ENCODE peak calls at places on chromosomes 1 and 21, in five cellular contexts. H is RWPE2, Z is psoas muscle, A is IMR-90, N is OCI-LY7. X is an unnamed sample. For H3K4me1, the result is how much of the 10 kb centered on the place peaks cover.

GRCh38 chr1:11793819-11794218 is 11.9 kb downstream of the MTHFR start:
- DNase-seq in H (no peak), Z (no peak), A (no peak), N (no peak), X (peak)

GRCh38 chr1:47399138-47399840 is 16.8 kb upstream of the FOXE3 start:
- DNase-seq in H (no peak), Z (no peak), A (no peak), N (peak), X (no peak)

GRCh38 chr1:218553197-218553596 is 208.1 kb downstream of the TGFB2 start:
- DNase-seq in H (no peak), Z (no peak), A (no peak), N (no peak), X (no peak)

GRCh38 chr1:171940373-171940772 is 99.1 kb downstream of the DNM3 start:
- DNase-seq in H (no peak), Z (no peak), A (no peak), N (no peak), X (no peak)

GRCh38 chr21:28247454-28248020 is 745.1 kb downstream of the LTN1 start:
- DNase-seq in H (no peak), Z (no peak), A (no peak), N (no peak), X (no peak)

GRCh38 chr1:29197590-29197924 is 15.9 kb upstream of the SRSF4 start:
- DNase-seq in H (no peak), Z (no peak), A (peak), N (peak), X (no peak)

GRCh38 chr1:30123896-30124295 is 599.5 kb downstream of the MATN1 start:
- DNase-seq in H (no peak), Z (no peak), A (no peak), N (no peak), X (no peak)

GRCh38 chr1:93827633-93828436 is 51.2 kb downstream of the DNTTIP2 start:
- DNase-seq in H (no peak), Z (no peak), A (peak), N (no peak), X (no peak)

GRCh38 chr1:54997711-54997986 is 1.1 kb upstream of the BSND start:
- DNase-seq in H (no peak), Z (no peak), A (no peak), N (no peak), X (no peak)

GRCh38 chr1:165369255-165369848 is 12.8 kb upstream of the LMX1A start:
- DNase-seq in H (no peak), Z (peak), A (peak), N (peak), X (peak)

GRCh38 chr1:199746985-199747384 is 280.5 kb upstream of the NR5A2 start:
- DNase-seq in H (no peak), Z (no peak), A (no peak), N (no peak), X (no peak)

GRCh38 chr1:97384294-97384952 is 536.4 kb downstream of the DPYD start:
- DNase-seq in H (no peak), Z (no peak), A (peak), N (no peak), X (no peak)

GRCh38 chr21:29163381-29164115 is 33.1 kb downstream of the MAP3K7CL start:
- DNase-seq in H (no peak), Z (no peak), A (no peak), N (no peak), X (no peak)

GRCh38 chr1:226706664-226707063 is 32.4 kb downstream of the ITPKB start:
- DNase-seq in H (no peak), Z (no peak), A (no peak), N (no peak), X (no peak)

GRCh38 chr1:234260578-234260977 is 112.7 kb upstream of the COA6 start:
- DNase-seq in H (no peak), Z (no peak), A (no peak), N (no peak), X (no peak)

GRCh38 chr21:42537106-42537742 is 23.6 kb downstream of the SLC37A1 start:
- DNase-seq in H (no peak), Z (no peak), A (no peak), N (peak), X (peak)

GRCh38 chr1:43541721-43542401 is 11.2 kb downstream of the PTPRF start:
- DNase-seq in H (no peak), Z (peak), A (no peak), N (no peak), X (peak)

GRCh38 chr1:159008744-159009188 is 941 bp upstream of the IFI16 start:
- DNase-seq in H (no peak), Z (no peak), A (peak), N (peak), X (no peak)

GRCh38 chr1:198201956-198202784 is 45.4 kb downstream of the NEK7 start:
- DNase-seq in H (no peak), Z (no peak), A (no peak), N (no peak), X (no peak)

GRCh38 chr21:41542727-41543126 is 34.8 kb upstream of the TMPRSS2 start:
- DNase-seq in H (no peak), Z (no peak), A (no peak), N (no peak), X (no peak)

GRCh38 chr1:94765958-94766357 is 54.2 kb upstream of the SLC44A3 start:
- DNase-seq in H (no peak), Z (no peak), A (peak), N (no peak), X (no peak)

GRCh38 chr1:24704411-24705259 is 40.6 kb upstream of the CLIC4 start:
- DNase-seq in H (no peak), Z (no peak), A (peak), N (no peak), X (no peak)

GRCh38 chr1:12435639-12436344 is 182.2 kb downstream of the DHRS3 start:
- DNase-seq in H (no peak), Z (no peak), A (peak), N (peak), X (no peak)

GRCh38 chr1:70667771-70668170 is 256.7 kb downstream of the CTH start:
- DNase-seq in H (no peak), Z (no peak), A (no peak), N (no peak), X (no peak)

GRCh38 chr1:9052272-9053049 is 17.0 kb downstream of the SLC2A5 start:
- DNase-seq in H (no peak), Z (no peak), A (no peak), N (no peak), X (no peak)

GRCh38 chr1:2451744-2452582 is 24.1 kb upstream of the PLCH2 start:
- DNase-seq in H (peak), Z (no peak), A (peak), N (no peak), X (no peak)

GRCh38 chr1:84069236-84069845 is 70.4 kb upstream of the TTLL7 start:
- DNase-seq in H (no peak), Z (no peak), A (no peak), N (peak), X (no peak)

GRCh38 chr21:17372200-17372599 is 140.6 kb upstream of the CXADR start:
- DNase-seq in H (no peak), Z (no peak), A (no peak), N (no peak), X (no peak)

GRCh38 chr1:203037509-203038190 is 11.4 kb downstream of the PPFIA4 start:
- DNase-seq in H (no peak), Z (no peak), A (no peak), N (no peak), X (no peak)

GRCh38 chr1:224432672-224433040 is 1.9 kb downstream of the WDR26 start:
- DNase-seq in H (no peak), Z (no peak), A (no peak), N (peak), X (no peak)

GRCh38 chr1:201279313-201279712 is 4.0 kb upstream of the PKP1 start:
- DNase-seq in H (no peak), Z (peak), A (peak), N (no peak), X (no peak)

GRCh38 chr1:178609015-178609414 is 96.1 kb downstream of the TEX35 start:
- DNase-seq in H (no peak), Z (no peak), A (peak), N (no peak), X (no peak)

DNA sequence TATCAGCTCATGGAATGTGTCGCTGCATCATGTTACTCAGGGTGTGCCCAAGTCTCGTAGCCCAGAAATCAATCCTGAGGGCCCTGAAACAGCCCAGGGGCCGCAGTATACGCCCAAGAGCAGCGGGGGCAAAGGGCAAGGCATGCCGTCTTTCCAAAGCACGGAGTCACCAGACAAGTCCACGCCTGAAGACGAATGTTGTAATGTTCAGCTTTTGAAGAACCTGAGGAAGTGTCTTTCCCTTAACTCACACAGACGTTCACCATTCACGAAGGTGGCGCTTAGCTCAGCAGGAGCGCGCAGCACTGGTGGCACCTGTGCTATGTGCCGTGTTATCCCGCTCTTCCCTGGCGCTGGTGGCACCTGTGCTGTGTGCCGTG is 18.8 kb upstream of the PWP2 start:
- DNase-seq in H (no peak), Z (no peak), A (no peak), N (no peak), X (peak)
- H3K4me1 ChIP-seq in H (under half), Z (under half), A (under half), N (under half), X (under half)

GRCh38 chr1:244920911-244921310 is 56.6 kb upstream of the HNRNPU start:
- DNase-seq in H (no peak), Z (peak), A (peak), N (peak), X (no peak)

GRCh38 chr1:244917271-244917670 is 52.9 kb upstream of the HNRNPU start:
- DNase-seq in H (no peak), Z (no peak), A (no peak), N (no peak), X (no peak)

GRCh38 chr1:244915736-244916135 is 51.4 kb upstream of the HNRNPU start:
- DNase-seq in H (no peak), Z (no peak), A (no peak), N (no peak), X (no peak)

GRCh38 chr1:244919320-244920282 is 55.3 kb upstream of the HNRNPU start:
- DNase-seq in H (no peak), Z (no peak), A (no peak), N (peak), X (no peak)

DNA sequence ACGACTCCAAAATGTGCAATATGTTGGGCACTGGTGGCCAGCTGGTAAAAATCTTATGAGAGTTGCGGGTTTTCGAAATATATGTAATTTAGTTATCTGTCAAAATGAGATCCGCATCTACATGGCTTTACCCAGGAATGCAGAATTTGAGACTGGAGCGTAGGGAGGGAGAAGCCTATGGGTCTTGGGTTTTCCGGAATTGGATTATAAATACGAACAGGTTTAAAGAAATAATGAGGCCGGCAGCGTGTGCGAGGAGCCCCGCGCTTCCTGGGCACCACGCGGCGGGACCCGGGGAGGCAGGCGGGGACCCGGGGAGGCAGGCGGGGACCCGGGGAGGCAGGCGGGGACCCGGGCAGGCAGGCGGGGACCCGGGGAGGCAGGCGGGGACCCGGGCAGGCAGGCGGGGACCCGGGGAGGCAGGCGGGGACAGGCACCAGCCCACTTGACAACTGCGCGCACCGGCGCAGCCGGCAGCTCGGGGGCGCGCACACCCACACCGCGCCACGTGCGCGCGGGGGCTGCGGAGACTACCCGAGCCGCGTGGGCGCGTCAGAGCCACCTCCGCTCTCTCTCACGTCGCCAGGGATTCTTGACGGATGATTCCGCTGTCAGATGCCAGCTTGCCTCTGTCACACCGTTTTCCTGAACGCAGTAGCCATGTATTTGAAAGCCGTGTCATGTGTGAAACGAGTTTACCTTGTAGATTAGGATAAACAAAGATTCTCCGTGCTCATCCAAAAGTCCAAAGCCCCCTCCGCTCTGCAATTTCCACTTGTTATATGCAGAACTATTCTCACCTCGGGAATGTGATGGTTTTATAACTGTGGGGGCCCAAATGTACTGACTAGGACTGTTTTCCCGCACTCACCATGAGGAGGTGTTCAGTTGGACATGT is 54.3 kb upstream of the HNRNPU start:
- DNase-seq in H (no peak), Z (peak), A (peak), N (peak), X (peak)
- H3K4me3 ChIP-seq in H (peak), Z (peak), A (peak), N (peak), X (peak)

GRCh38 chr1:245800901-245801605 is 646.3 kb downstream of the KIF26B start:
- DNase-seq in H (no peak), Z (no peak), A (peak), N (no peak), X (no peak)

GRCh38 chr1:245798367-245798747 is 643.6 kb downstream of the KIF26B start:
- DNase-seq in H (no peak), Z (no peak), A (no peak), N (no peak), X (no peak)

GRCh38 chr1:245802941-245803665 is 648.3 kb downstream of the KIF26B start:
- DNase-seq in H (no peak), Z (no peak), A (no peak), N (peak), X (no peak)

GRCh38 chr1:245803666-245804037 is 648.9 kb downstream of the KIF26B start:
- DNase-seq in H (no peak), Z (no peak), A (no peak), N (no peak), X (no peak)

GRCh38 chr1:245797592-245798366 is 643.0 kb downstream of the KIF26B start:
- DNase-seq in H (no peak), Z (no peak), A (no peak), N (peak), X (no peak)
- TF ChIP-seq CTCF in H (no peak), Z (no peak), A (peak), N (peak), X (peak)

DNA sequence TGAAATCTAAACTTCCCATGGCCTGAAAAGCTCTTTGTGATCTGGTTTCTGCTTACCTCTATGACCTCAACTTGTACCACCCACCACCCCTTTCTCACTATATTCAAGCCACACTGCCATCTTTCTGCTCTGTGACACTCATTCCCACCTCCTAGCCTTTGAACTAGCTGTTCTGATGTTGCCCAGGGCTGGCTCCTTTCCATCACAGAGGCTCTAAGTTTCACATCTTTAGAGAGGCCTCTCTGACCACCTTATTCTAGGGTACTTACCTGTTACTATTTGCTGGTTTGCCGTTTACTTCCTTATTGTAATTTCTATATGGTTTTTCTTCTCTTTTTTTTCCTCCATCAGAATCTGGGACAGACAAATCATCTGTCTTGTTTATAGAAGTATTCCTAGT is 4.3 kb downstream of the MPZL1 start:
- DNase-seq in H (no peak), Z (no peak), A (no peak), N (no peak), X (no peak)
- H3K4me1 ChIP-seq in H (under half), Z (under half), A (under half), N (under half), X (under half)

DNA sequence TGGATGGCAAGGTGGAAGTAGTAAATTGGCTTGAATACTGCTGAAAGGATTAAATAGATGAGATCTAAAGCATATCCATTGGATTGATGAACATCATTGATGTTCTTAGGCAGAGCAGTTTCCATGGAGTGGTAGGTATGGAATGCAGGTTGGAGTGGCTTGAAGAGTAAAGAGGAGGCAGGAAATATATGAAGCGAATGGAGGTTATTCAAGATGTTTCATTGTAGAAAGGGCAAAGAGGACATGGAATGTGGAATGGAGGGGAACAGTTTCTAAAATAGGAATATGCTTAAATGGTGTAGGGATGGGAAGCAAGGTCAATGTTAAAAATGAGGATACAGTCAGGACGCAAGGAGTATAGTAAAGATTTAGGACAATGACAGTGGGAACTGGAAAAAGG is 6.1 kb downstream of the OSBPL9 start:
- DNase-seq in H (no peak), Z (no peak), A (no peak), N (no peak), X (no peak)
- H3K4me3 ChIP-seq in H (no peak), Z (peak), A (no peak), N (no peak), X (no peak)

X was measured in upper lobe of right lung.